ENCODE peak calls at places on chromosomes 4 and X, in five cellular contexts. E is stimulated activated CD4-positive, alpha-beta T cell treated with anti-CD3 and anti-CD28 coated beads, Interleukin-1b, Interleukin-23, amount 100 ng/mL, for 24 hours; M is stimulated activated CD8-positive, alpha-beta memory T cell treated with anti-CD3 and anti-CD28 coated beads, Interleukin-2, amount 100 ng/mL, for 48 hours; X is putamen; J is Right ventricle myocardium superior. A is an unnamed sample.

GRCh38 chr4:120922390-120923200 is at the start of gene PRDM5:
- DNase-seq in E (peak), M (peak), X (peak), J (peak), A (no peak)

GRCh38 chr4:37685211-37685725 is 908 bp downstream of the RELL1 start:
- DNase-seq in E (no peak), M (no peak), X (peak), J (no peak), A (no peak)

GRCh38 chrX:12967711-12968465 is 7.0 kb upstream of the TMSB4X start:
- DNase-seq in E (no peak), M (no peak), X (no peak), J (no peak), A (no peak)

GRCh38 chr4:84606645-84607044 is 23.7 kb downstream of the CDS1 start:
- DNase-seq in E (no peak), M (no peak), X (no peak), J (no peak), A (no peak)

GRCh38 chrX:13103914-13104274 is 59.5 kb upstream of the FAM9C start:
- DNase-seq in E (no peak), M (no peak), X (no peak), J (no peak), A (no peak)

GRCh38 chrX:99095965-99096364 is 1314.1 kb downstream of the PCDH19 start:
- DNase-seq in E (no peak), M (no peak), X (no peak), J (no peak), A (no peak)

GRCh38 chrX:11129546-11129945 is 18.4 kb downstream of the HCCS start:
- DNase-seq in E (no peak), M (no peak), X (no peak), J (no peak), A (no peak)

GRCh38 chr4:154982187-154983047 is 201.3 kb downstream of the RBM46 start:
- DNase-seq in E (peak), M (peak), X (peak), J (peak), A (peak)

GRCh38 chrX:46649421-46650260 is 76.1 kb downstream of the CHST7 start:
- DNase-seq in E (no peak), M (no peak), X (peak), J (peak), A (no peak)

GRCh38 chr4:10670346-10670745 is 14.2 kb downstream of the CLNK start:
- DNase-seq in E (no peak), M (no peak), X (no peak), J (no peak), A (no peak)

GRCh38 chr4:16048639-16049448 is 35.0 kb downstream of the PROM1 start:
- DNase-seq in E (no peak), M (no peak), X (no peak), J (no peak), A (no peak)

GRCh38 chr4:130545596-130545995 is 1449.6 kb downstream of the C4orf33 start:
- DNase-seq in E (no peak), M (no peak), X (no peak), J (no peak), A (no peak)

GRCh38 chr4:139214039-139214534 is 37.1 kb upstream of the ELF2 start:
- DNase-seq in E (no peak), M (no peak), X (no peak), J (peak), A (peak)

GRCh38 chrX:5957506-5957905 is 271.2 kb downstream of the NLGN4X start:
- DNase-seq in E (no peak), M (no peak), X (no peak), J (no peak), A (no peak)

GRCh38 chr4:5912614-5913019 is 19.7 kb upstream of the CRMP1 start:
- DNase-seq in E (no peak), M (no peak), X (no peak), J (no peak), A (no peak)

GRCh38 chr4:153151535-153152452 is 52.4 kb upstream of the TRIM2 start:
- DNase-seq in E (peak), M (no peak), X (no peak), J (peak), A (peak)

GRCh38 chr4:67934628-67935027 is 28.7 kb downstream of the TMPRSS11A start:
- DNase-seq in E (no peak), M (no peak), X (no peak), J (no peak), A (peak)

GRCh38 chr4:153822316-153822715 is 33.4 kb upstream of the SFRP2 start:
- DNase-seq in E (no peak), M (no peak), X (no peak), J (no peak), A (no peak)

GRCh38 chrX:8579602-8580001 is 115.0 kb downstream of the VCX3B start:
- DNase-seq in E (no peak), M (no peak), X (no peak), J (no peak), A (no peak)

GRCh38 chr4:178752954-178753525 is 1310.8 kb upstream of the AGA start:
- DNase-seq in E (no peak), M (no peak), X (peak), J (no peak), A (no peak)

GRCh38 chr4:71872767-71873422 is 89.0 kb upstream of the GC start:
- DNase-seq in E (no peak), M (no peak), X (peak), J (no peak), A (no peak)

GRCh38 chr4:122715221-122715620 is 17.3 kb upstream of the BBS12 start:
- DNase-seq in E (no peak), M (no peak), X (no peak), J (no peak), A (no peak)

GRCh38 chr4:123811763-123812390 is 415.3 kb downstream of the SPRY1 start:
- DNase-seq in E (no peak), M (no peak), X (no peak), J (no peak), A (peak)

GRCh38 chr4:97720869-97721432 is 422.3 kb downstream of the STPG2 start:
- DNase-seq in E (no peak), M (no peak), X (peak), J (no peak), A (peak)

GRCh38 chrX:84144281-84144680 is 43.7 kb downstream of the RPS6KA6 start:
- DNase-seq in E (no peak), M (no peak), X (no peak), J (no peak), A (no peak)

GRCh38 chrX:110600745-110601310 is 194.8 kb downstream of the CHRDL1 start:
- DNase-seq in E (no peak), M (no peak), X (no peak), J (no peak), A (no peak)

GRCh38 chr4:67456577-67457196 is 88.6 kb downstream of the CENPC start:
- DNase-seq in E (no peak), M (no peak), X (no peak), J (no peak), A (no peak)

GRCh38 chr4:108693211-108693610 is 42.8 kb downstream of the OSTC start:
- DNase-seq in E (no peak), M (no peak), X (no peak), J (no peak), A (no peak)

GRCh38 chr4:57053508-57053907 is 56.7 kb downstream of the IGFBP7 start:
- DNase-seq in E (no peak), M (no peak), X (no peak), J (no peak), A (no peak)

GRCh38 chr4:154738426-154738825 is 5.4 kb upstream of the LRAT start:
- DNase-seq in E (no peak), M (no peak), X (no peak), J (no peak), A (no peak)

A was measured in DMS153.